ENCODE peak calls at places on chromosomes 16 and 17, in ten cellular contexts. W, K, Q, R, L, U, S, F, Z and G are unnamed samples.

GRCh38 chr17:58224315-58224714 is 5.3 kb upstream of the MKS1 start:
- DNase-seq in W (no peak), K (no peak), Q (no peak), R (no peak), L (no peak), U (no peak), S (no peak), F (no peak), Z (no peak), G (no peak)

GRCh38 chr17:81304196-81305015 is 9.3 kb upstream of the SLC38A10 start:
- DNase-seq in W (no peak), K (no peak), Q (no peak), R (no peak), L (no peak), U (no peak), S (no peak), F (no peak), Z (no peak), G (no peak)

GRCh38 chr17:2784864-2785263 is 11.4 kb upstream of the RAP1GAP2 start:
- DNase-seq in W (no peak), K (no peak), Q (no peak), R (no peak), L (no peak), U (no peak), S (no peak), F (no peak), Z (no peak), G (no peak)

GRCh38 chr17:51372345-51373004 is 112.1 kb downstream of the UTP18 start:
- DNase-seq in W (no peak), K (peak), Q (no peak), R (peak), L (no peak), U (peak), S (no peak), F (no peak), Z (no peak), G (no peak)

GRCh38 chr17:31880311-31880710 is 21.2 kb downstream of the UTP6 start:
- DNase-seq in W (no peak), K (no peak), Q (no peak), R (no peak), L (no peak), U (no peak), S (no peak), F (no peak), Z (no peak), G (no peak)

GRCh38 chr16:83433201-83433600 is 374.6 kb upstream of the HSBP1 start:
- DNase-seq in W (no peak), K (no peak), Q (no peak), R (no peak), L (no peak), U (no peak), S (no peak), F (no peak), Z (no peak), G (no peak)

GRCh38 chr17:59845595-59846390 is 47.0 kb downstream of the TUBD1 start:
- DNase-seq in W (no peak), K (peak), Q (no peak), R (peak), L (no peak), U (peak), S (no peak), F (no peak), Z (peak), G (no peak)

GRCh38 chr17:48241131-48241591 is 133.6 kb downstream of the SNX11 start:
- DNase-seq in W (no peak), K (peak), Q (no peak), R (peak), L (no peak), U (peak), S (peak), F (no peak), Z (no peak), G (no peak)

GRCh38 chr17:67625971-67626370 is 91.8 kb upstream of the NOL11 start:
- DNase-seq in W (no peak), K (no peak), Q (no peak), R (no peak), L (no peak), U (no peak), S (no peak), F (no peak), Z (no peak), G (no peak)

GRCh38 chr16:81263470-81264200 is 25.1 kb downstream of the BCO1 start:
- DNase-seq in W (peak), K (no peak), Q (no peak), R (peak), L (no peak), U (no peak), S (peak), F (no peak), Z (no peak), G (no peak)

GRCh38 chr16:89564476-89565255 is 4.2 kb downstream of the RPL13 start:
- DNase-seq in W (no peak), K (no peak), Q (no peak), R (no peak), L (peak), U (no peak), S (no peak), F (no peak), Z (no peak), G (no peak)